ENCODE peak calls at places on chromosomes 5 and 9, in five cellular contexts. A, P, W, S and E are unnamed samples. For H3K9me3, the result is how much of the 10 kb centered on the place peaks cover.

GRCh38 chr5:92838253-92838652 is 742.8 kb downstream of the NR2F1-AS1 start:
- DNase-seq in A (no peak), P (peak), W (no peak), S (no peak), E (no peak)

GRCh38 chr9:72539824-72540347 is 18.5 kb downstream of the TMC1 start:
- DNase-seq in A (no peak), P (no peak), W (no peak), S (no peak), E (no peak)

GRCh38 chr5:101929628-101930027 is 366.5 kb downstream of the SLCO4C1 start:
- DNase-seq in A (no peak), P (no peak), W (no peak), S (no peak), E (no peak)

GRCh38 chr9:75451045-75451444 is 362.7 kb downstream of the OSTF1 start:
- DNase-seq in A (no peak), P (no peak), W (no peak), S (no peak), E (no peak)

GRCh38 chr9:93577045-93577939 is 908 bp downstream of the PHF2 start:
- DNase-seq in A (peak), P (no peak), W (no peak), S (no peak), E (peak)

GRCh38 chr5:78320461-78320860 is 26.0 kb upstream of the AP3B1 start:
- DNase-seq in A (no peak), P (peak), W (no peak), S (no peak), E (no peak)

GRCh38 chr5:122844136-122844915 is 1.1 kb upstream of the SNX24 start:
- DNase-seq in A (peak), P (no peak), W (no peak), S (no peak), E (no peak)

GRCh38 chr5:111347021-111347420 is 122.8 kb downstream of the CAMK4 start:
- DNase-seq in A (no peak), P (no peak), W (no peak), S (no peak), E (no peak)

GRCh38 chr5:134769206-134769605 is 10.6 kb downstream of the DDX46 start:
- DNase-seq in A (peak), P (peak), W (no peak), S (no peak), E (no peak)

GRCh38 chr5:174311121-174311520 is 265.6 kb downstream of the NSG2 start:
- DNase-seq in A (no peak), P (no peak), W (no peak), S (no peak), E (no peak)

GRCh38 chr5:142364251-142365145 is 39.7 kb upstream of the SPRY4 start:
- DNase-seq in A (peak), P (peak), W (peak), S (no peak), E (peak)

GRCh38 chr5:42555797-42556196 is 132.6 kb downstream of the GHR start:
- DNase-seq in A (no peak), P (no peak), W (peak), S (no peak), E (no peak)

GRCh38 chr5:72244862-72245371 is 75.1 kb downstream of the MRPS27 start:
- DNase-seq in A (peak), P (peak), W (no peak), S (no peak), E (no peak)

GRCh38 chr5:68214472-68215207 is 916 bp upstream of the PIK3R1 start:
- DNase-seq in A (no peak), P (peak), W (no peak), S (no peak), E (no peak)

GRCh38 chr5:32311404-32312193 is 1.1 kb downstream of the MTMR12 start:
- DNase-seq in A (no peak), P (no peak), W (no peak), S (no peak), E (no peak)

GRCh38 chr9:31958572-31958971 is 425.9 kb upstream of the ACO1 start:
- DNase-seq in A (no peak), P (no peak), W (no peak), S (no peak), E (no peak)
- H3K9me3 ChIP-seq in A (under half), P (under half), W (under half), S (under half), E (under half)

DNA sequence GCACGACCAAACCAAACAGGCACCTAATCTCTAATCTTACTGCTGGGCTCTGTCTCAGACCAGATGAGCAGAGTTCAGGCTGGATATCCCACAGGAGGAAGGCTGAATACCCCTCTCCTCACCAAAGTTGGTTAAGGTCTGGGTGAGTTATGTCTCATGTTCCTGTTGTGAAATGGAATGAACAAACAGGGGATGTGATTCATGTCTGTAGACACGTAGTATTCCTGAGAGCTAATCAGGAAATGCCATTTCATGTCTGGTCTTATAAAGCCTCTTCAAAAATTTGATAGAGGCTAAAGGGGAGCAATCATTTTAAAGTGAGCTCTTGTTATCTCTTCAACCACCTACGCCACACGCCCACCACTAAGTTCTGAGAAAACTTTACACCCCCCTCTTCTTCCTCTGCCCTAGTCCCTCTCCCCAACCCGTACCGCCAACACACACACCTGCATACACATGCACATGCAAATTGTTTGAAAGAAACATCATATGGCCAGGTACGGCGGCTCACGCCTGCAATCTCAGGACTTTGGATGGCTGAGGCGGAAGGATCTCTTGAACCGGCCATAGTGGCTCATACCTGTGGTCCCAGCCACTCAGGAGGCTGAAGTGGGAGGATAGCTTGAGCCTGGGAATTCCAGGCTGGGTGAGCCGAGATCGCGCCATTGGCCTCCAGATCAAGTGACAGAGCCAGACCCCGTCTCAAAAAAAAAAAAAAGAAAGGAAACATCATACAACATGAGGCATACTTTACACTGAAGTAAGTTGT is 69.8 kb upstream of the RAI14 start:
- DNase-seq in A (no peak), P (peak), W (no peak), S (no peak), E (no peak)
- TF ChIP-seq POLR2A in A (no peak), P (peak), W (no peak), S (no peak), E (no peak)

DNA sequence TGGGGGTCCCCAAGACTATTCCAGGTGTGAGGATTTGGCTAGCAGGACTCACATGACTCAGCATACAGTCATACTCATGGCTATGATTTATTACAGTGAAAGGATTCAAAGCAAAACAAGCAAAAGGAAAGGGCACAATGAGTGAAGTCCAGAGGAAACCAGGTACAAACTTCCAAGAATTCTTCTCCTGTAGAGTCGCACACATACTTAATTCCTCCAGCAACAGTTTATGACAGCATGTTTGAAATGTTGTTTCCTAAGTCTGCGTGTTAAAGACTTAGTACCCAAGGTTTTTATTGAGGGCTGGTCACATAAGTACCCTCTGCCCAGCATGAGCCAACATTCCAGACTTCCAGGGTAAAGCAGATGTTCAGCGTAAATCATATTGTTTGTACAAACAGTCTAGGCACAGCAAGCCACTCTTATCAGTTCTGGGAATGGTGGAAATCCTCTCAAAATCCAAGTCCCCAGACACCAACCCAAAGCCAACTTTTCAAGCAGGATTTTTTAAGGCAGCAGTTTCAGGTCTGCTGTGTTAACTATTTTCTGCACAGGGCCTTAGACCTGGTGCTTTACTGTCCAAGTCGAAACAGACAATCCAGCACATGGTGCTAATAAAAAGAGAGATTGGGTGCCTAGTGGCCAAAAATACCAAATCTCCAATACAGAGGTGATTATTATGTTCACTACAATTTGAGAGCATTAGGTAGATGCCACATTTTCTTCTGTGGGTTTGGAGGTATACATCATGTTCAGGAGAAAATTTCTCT is 18.6 kb upstream of the RICTOR start:
- DNase-seq in A (no peak), P (peak), W (no peak), S (no peak), E (no peak)
- H3K27ac ChIP-seq in A (no peak), P (peak), W (no peak), S (no peak), E (no peak)

DNA sequence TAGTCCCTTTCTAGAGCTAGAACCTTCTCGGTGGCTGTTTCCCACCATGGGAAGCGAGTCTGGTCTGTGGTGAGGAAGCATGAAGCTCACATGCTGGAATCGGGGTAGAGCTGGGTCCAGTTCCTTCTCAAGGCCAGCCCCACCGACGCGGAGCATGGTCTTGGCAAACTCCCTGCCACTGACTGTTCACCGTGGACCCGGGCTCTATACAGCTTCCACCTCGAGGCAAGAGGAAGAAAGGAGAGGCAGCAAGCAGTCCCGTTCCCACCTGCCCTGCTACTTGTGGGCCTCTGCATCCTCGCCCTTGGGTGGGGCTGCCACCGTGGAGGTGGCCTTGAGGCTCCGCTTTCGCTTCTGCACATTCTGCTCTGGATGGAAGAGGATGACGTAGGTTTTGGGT is 13.7 kb downstream of the GRM6 start:
- DNase-seq in A (no peak), P (no peak), W (no peak), S (no peak), E (no peak)
- H3K9me3 ChIP-seq in A (under half), P (under half), W (under half), S (under half), E (under half)